ENCODE peak calls at places on chromosomes 16 and 17, in nine cellular contexts. W, P, C, V, A, F, Q, Z and X are unnamed samples.

GRCh38 chr17:30093463-30094147 is 23.0 kb upstream of the NSRP1 start:
- DNase-seq in P (no peak), V (no peak), F (peak; percentile 40), Z (peak; percentile 40), A (peak; percentile 76), Q (peak; percentile 22), C (peak; percentile 24), W (peak; percentile 38), X (peak; percentile 93)

GRCh38 chr16:88870608-88871348 is 4.3 kb upstream of the PABPN1L start:
- DNase-seq in P (no peak), Z (no peak), F (no peak), W (no peak), Q (peak; percentile 51), C (peak; percentile 24), A (no peak), V (no peak), X (no peak)

GRCh38 chr16:554640-555413 is 5.4 kb upstream of the PRR35 start:
- DNase-seq in C (no peak), W (no peak), Q (peak; percentile 34), P (no peak), A (peak; percentile 37), Z (no peak), F (no peak), V (no peak), X (no peak)

GRCh38 chr16:67399218-67399733 is 6.0 kb upstream of the TPPP3 start:
- DNase-seq in Z (no peak), V (no peak), Q (no peak), P (no peak), A (peak; percentile 33), C (no peak), W (peak; percentile 57), F (peak; percentile 53), X (peak; percentile 92)

GRCh38 chr16:26005336-26005735 is 313.6 kb downstream of the HS3ST4 start:
- DNase-seq in A (no peak), C (no peak), F (no peak), P (no peak), Q (no peak), Z (no peak), V (no peak), W (no peak), X (no peak)

GRCh38 chr16:64417711-64418227 is 704.1 kb downstream of the CDH11 start:
- DNase-seq in W (no peak), F (no peak), V (no peak), A (peak; percentile 71), Z (no peak), P (no peak), Q (no peak), C (no peak), X (no peak)

GRCh38 chr16:31134625-31135534 is 647 bp downstream of the PRSS8 start:
- DNase-seq in Z (peak; percentile 70), V (no peak), A (peak; percentile 27), P (no peak), C (no peak), W (peak; percentile 78), F (peak; percentile 80), Q (peak; percentile 77), X (peak; percentile 90)

GRCh38 chr17:51507444-51507843 is 247.1 kb downstream of the UTP18 start:
- DNase-seq in Q (no peak), P (no peak), F (no peak), C (no peak), W (no peak), Z (no peak), V (no peak), A (no peak), X (no peak)

GRCh38 chr17:48351916-48352332 is 78.1 kb downstream of the SKAP1 start:
- DNase-seq in P (no peak), Z (peak; percentile 39), C (no peak), A (peak; percentile 63), V (no peak), F (no peak), Q (no peak), W (no peak), X (no peak)

GRCh38 chr17:64627797-64628196 is 34.3 kb downstream of the SMURF2 start:
- DNase-seq in Z (no peak), Q (no peak), V (no peak), C (no peak), P (no peak), F (no peak), W (no peak), A (no peak), X (no peak)

GRCh38 chr17:79659376-79659775 is 48.5 kb upstream of the RBFOX3 start:
- DNase-seq in A (no peak), C (no peak), F (no peak), W (no peak), V (no peak), Q (no peak), P (no peak), Z (no peak), X (no peak)

GRCh38 chr17:16281351-16281750 is 64.3 kb downstream of the PIGL start:
- DNase-seq in P (no peak), A (peak; percentile 49), Z (peak; percentile 36), Q (no peak), W (no peak), F (no peak), V (no peak), C (no peak), X (no peak)

GRCh38 chr17:33124871-33125551 is 133.4 kb downstream of the SPACA3 start:
- DNase-seq in Q (no peak), P (no peak), V (no peak), Z (no peak), F (no peak), A (no peak), W (no peak), C (no peak), X (no peak)

GRCh38 chr16:30901201-30902069 is 5.0 kb downstream of the CTF1 start:
- DNase-seq in P (no peak), F (no peak), V (no peak), Z (no peak), W (no peak), A (peak; percentile 18), C (no peak), Q (no peak), X (no peak)

GRCh38 chr16:24255446-24256352 is at the start of gene CACNG3:
- DNase-seq in Q (peak; percentile 9), F (peak; percentile 31), V (no peak), P (no peak), C (no peak), W (no peak), Z (no peak), A (peak; percentile 38), X (peak; percentile 96)

GRCh38 chr16:1870365-1871082 is 1.4 kb downstream of the MEIOB start:
- DNase-seq in C (no peak), V (no peak), A (peak; percentile 23), Q (no peak), P (no peak), Z (peak; percentile 91), F (no peak), W (no peak), X (no peak)

GRCh38 chr16:75251280-75252048 is at the start of gene BCAR1:
- DNase-seq in Q (peak; percentile 88), C (no peak), P (peak; percentile 87), V (peak; percentile 94), F (peak; percentile 91), W (peak; percentile 93), A (peak; percentile 96), Z (peak; percentile 68), X (peak; percentile 98)

GRCh38 chr17:74761419-74761818 is 13.0 kb downstream of the NHERF1 start:
- DNase-seq in A (no peak), V (no peak), C (no peak), W (no peak), P (no peak), Z (no peak), Q (no peak), F (no peak), X (no peak)
- H3K4me1 ChIP-seq in A (peaks cover 60% of the 10 kb centered on the region), V (peaks cover 23% of the 10 kb centered on the region), C (peaks cover 44% of the 10 kb centered on the region), W (peaks cover 70% of the 10 kb centered on the region), P (peaks cover 10% of the 10 kb centered on the region), Z (peaks cover 49% of the 10 kb centered on the region), Q (peaks cover 44% of the 10 kb centered on the region), F (peaks cover 41% of the 10 kb centered on the region), X (peaks cover 36% of the 10 kb centered on the region)

DNA sequence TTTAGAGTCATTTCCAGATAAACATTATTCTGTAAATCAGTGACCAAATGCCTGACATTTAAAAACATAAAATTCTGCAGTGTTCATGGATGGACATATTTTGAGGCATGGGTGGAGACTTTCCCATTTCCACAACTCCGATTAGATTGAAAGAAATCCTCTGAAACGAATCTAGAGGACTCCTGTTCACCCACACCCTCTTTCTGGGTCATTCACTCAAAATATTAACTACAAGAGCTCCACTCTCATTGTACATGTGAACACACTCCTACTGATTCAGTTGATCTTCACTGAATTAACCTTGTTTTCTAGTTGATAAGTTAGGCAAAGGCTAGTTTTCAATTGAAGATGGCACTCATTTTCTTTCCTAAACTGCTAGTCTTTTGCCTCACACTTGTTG is 44.1 kb downstream of the GRB7 start:
- DNase-seq in A (no peak), Q (no peak), W (no peak), C (no peak), F (no peak), Z (no peak), P (no peak), V (no peak), X (no peak)
- H3K4me1 ChIP-seq in A (no peaks in the 10 kb centered on the region), Q (no peaks in the 10 kb centered on the region), W (peaks cover 7% of the 10 kb centered on the region), C (peaks cover 11% of the 10 kb centered on the region), F (no peaks in the 10 kb centered on the region), Z (peaks cover 34% of the 10 kb centered on the region), P (no peaks in the 10 kb centered on the region), V (no peaks in the 10 kb centered on the region), X (no peaks in the 10 kb centered on the region)

DNA sequence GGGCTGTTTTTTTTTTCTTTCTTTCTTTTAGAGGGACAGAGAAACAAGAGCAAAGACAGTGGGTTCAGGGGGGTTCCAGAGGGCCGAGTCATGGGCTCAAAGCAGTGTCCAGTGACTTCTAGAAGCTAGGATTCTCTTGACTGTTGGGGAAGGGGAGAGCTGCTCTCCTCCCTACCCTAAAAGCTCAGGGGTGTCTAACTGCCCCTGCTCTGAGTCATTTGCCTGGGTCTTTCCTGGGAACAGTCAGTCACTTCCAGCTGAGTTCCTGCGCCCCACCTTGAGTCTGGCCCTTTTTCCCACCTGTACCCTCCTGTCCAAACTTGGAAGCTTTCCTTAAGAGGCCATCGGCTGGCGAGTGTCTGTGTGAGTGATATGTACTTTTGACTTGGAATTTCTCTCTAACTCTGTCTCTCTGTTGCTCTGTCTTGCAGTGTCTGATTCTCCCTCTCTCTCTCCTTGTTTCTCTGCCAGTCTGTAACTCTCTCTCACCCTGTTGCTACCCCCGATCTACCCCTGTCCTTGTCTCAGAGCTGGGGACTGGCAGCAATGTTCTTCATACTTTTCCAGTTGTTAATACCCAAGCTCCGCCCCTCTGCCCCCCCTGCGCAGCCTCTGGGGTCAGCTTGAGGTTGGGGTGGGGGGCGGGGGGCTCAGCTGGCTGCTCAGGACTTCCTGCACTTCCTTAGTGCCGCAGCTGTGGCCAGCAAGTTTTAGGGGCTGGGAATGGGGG is 2.4 kb downstream of the THRA start:
- DNase-seq in W (no peak), A (peak; percentile 55), F (no peak), V (no peak), Z (no peak), C (no peak), P (no peak), Q (no peak), X (peak; percentile 71)
- H3K4me1 ChIP-seq in W (peaks cover 81% of the 10 kb centered on the region), A (peaks cover 52% of the 10 kb centered on the region), F (peaks cover 34% of the 10 kb centered on the region), V (peaks cover 69% of the 10 kb centered on the region), Z (peaks cover 24% of the 10 kb centered on the region), C (peaks cover 36% of the 10 kb centered on the region), P (peaks cover 61% of the 10 kb centered on the region), Q (peaks cover 65% of the 10 kb centered on the region), X (peaks cover 5% of the 10 kb centered on the region)

DNA sequence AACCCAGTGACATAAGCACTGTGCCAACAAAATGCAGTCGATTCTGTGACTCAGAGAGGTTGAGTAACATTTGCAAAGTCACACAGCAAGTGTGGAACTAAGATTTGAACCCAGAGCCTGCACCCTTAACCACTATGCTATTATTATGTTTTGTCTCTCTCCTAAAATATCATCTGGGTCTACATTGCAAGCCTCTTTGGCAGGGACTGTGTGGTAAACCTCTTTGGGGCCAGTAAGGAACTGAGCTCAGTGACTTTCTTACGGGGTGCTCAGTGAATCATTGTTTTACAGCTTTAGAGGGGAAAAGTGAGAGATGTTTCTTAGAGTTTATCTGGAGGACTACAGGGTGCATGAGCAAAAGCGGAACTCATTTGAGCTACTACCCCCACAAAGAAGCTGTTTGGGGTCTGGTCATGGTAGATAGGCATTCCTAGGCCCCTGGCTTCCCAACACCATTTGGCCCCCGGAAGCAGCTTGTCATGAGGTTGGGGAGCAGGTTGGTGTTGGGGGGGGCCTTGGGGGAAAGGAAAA is 9.8 kb downstream of the CIITA start:
- DNase-seq in W (no peak), V (no peak), Q (no peak), Z (no peak), F (no peak), P (no peak), C (peak; percentile 43), A (no peak), X (no peak)
- H3K4me1 ChIP-seq in W (peaks cover 29% of the 10 kb centered on the region), V (no peaks in the 10 kb centered on the region), Q (no peaks in the 10 kb centered on the region), Z (peaks cover 13% of the 10 kb centered on the region), F (no peaks in the 10 kb centered on the region), P (no peaks in the 10 kb centered on the region), C (peaks cover 16% of the 10 kb centered on the region), A (no peaks in the 10 kb centered on the region), X (no peaks in the 10 kb centered on the region)